ENCODE peak calls at places on chromosomes 7 and 10, in four cellular contexts. B is IMR-90, O is K562, I is keratinocyte. J is an unnamed sample. For H3K9me1 and H3K36me3, the result is how much of the 10 kb centered on the place peaks cover.

GRCh38 chr10:79292789-79293746 is 54.2 kb upstream of the PPIF start:
- DNase-seq in B (no peak), O (peak), I (no peak), J (no peak)

GRCh38 chr7:133543657-133544056 is 290.8 kb downstream of the EXOC4 start:
- DNase-seq in B (no peak), O (no peak), I (no peak), J (no peak)

GRCh38 chr10:68826764-68827591 is at the start of gene STOX1:
- DNase-seq in B (peak), O (peak), I (no peak), J (peak)

GRCh38 chr10:78025685-78026364 is 3.5 kb downstream of the POLR3A start:
- DNase-seq in B (peak), O (no peak), I (no peak), J (peak)

GRCh38 chr7:50449881-50450690 is at the start of gene FIGNL1:
- DNase-seq in B (peak), O (peak), I (no peak), J (peak)

GRCh38 chr7:39051707-39052106 is 74.0 kb downstream of the POU6F2 start:
- DNase-seq in B (no peak), O (no peak), I (no peak), J (no peak)

GRCh38 chr7:31937982-31938381 is 132.2 kb downstream of the PDE1C start:
- DNase-seq in B (no peak), O (no peak), I (no peak), J (no peak)

GRCh38 chr10:4291995-4292394 is 507.0 kb upstream of the KLF6 start:
- DNase-seq in B (no peak), O (no peak), I (no peak), J (no peak)

GRCh38 chr7:135801045-135801693 is 52.6 kb upstream of the FAM180A start:
- DNase-seq in B (peak), O (peak), I (no peak), J (peak)

GRCh38 chr7:151060416-151061234 is 1.2 kb downstream of the SLC4A2 start:
- DNase-seq in B (no peak), O (no peak), I (no peak), J (peak)

GRCh38 chr10:133324198-133324792 is 12.4 kb downstream of the CALY start:
- DNase-seq in B (peak), O (peak), I (no peak), J (peak)

GRCh38 chr10:30127120-30127541 is 67.7 kb upstream of the JCAD start:
- DNase-seq in B (no peak), O (no peak), I (no peak), J (no peak)

GRCh38 chr7:130875265-130875741 is 141.3 kb upstream of the KLF14 start:
- DNase-seq in B (peak), O (peak), I (no peak), J (peak)

GRCh38 chr7:112080441-112080840 is 125.8 kb downstream of the DOCK4 start:
- DNase-seq in B (peak), O (no peak), I (no peak), J (peak)

GRCh38 chr7:112081778-112082177 is 124.4 kb downstream of the DOCK4 start:
- DNase-seq in B (no peak), O (no peak), I (no peak), J (no peak)

GRCh38 chr7:112079671-112080070 is 126.5 kb downstream of the DOCK4 start:
- DNase-seq in B (peak), O (no peak), I (no peak), J (no peak)

GRCh38 chr7:112080974-112081373 is 125.2 kb downstream of the DOCK4 start:
- DNase-seq in B (peak), O (no peak), I (no peak), J (peak)

DNA sequence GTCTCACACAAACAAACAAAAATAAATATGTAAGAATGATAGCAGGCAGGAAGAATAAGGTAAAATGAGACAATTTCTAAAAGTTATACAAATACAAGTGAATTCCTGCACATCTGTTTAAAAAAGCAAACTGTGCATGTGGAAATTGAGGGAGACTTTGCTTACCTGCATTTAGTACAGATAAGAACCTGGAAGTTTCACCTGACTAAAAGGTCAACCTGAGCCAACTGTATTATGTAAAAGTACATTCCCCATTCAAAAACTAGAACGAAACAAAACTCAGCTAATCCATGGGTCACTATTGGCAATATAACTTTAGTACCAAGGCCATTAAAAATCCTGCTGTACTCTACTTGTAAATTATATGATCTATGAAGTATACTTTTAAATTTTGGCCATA is 127.1 kb downstream of the DOCK4 start:
- DNase-seq in B (no peak), O (no peak), I (no peak), J (no peak)
- TF ChIP-seq CTCF in B (no peak), O (no peak), I (no peak), J (no peak)

GRCh38 chr10:60224129-60224705 is 165.5 kb downstream of the ANK3 start:
- DNase-seq in B (no peak), O (no peak), I (no peak), J (no peak)
- H3K9me1 ChIP-seq in B (under half), O (under half), I (under half), J (under half)

GRCh38 chr10:60073781-60074656 is 167.7 kb upstream of the CCDC6 start:
- DNase-seq in B (no peak), O (peak), I (no peak), J (no peak)
- H3K36me3 ChIP-seq in B (under half), O (under half), I (under half), J (under half)

DNA sequence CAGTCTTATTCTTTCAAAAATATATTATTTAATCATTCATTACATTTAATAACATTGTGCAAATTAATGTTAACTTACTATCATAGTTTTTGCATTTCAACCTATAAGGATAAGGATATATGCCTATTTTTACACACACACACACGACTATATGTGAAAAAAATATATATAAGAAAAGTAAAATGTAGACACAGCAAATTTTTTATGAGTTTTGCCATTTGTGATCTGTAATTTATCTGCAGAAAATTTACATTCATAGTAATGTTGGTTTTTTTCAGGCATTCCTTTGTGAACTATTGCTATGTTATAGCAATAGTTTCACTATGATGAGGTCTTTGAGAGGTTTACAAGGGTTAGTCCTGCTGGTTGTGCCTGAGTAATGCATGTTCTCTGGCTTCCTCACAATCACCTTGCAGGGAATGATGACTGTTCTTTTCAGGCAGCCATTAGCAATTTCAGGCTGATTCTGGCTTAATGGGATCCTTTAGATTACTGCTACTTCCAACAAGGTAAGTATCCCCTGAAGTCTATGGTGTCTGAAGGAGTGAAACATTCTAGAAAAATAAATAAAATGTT is 183.7 kb upstream of the CDK1 start:
- DNase-seq in B (peak), O (no peak), I (no peak), J (no peak)
- TF ChIP-seq CTCF in B (no peak), O (no peak), I (peak), J (no peak)